ENCODE peak calls at places on chromosomes 6 and 20, in eight cellular contexts. Z, Q, R, Y, W, B, A and K are unnamed samples.

GRCh38 chr6:119587537-119587936 is 238.0 kb upstream of the MAN1A1 start:
- DNase-seq in Z (peak; percentile 44), Q (no peak), R (no peak), Y (peak; percentile 36), W (no peak), B (peak; percentile 69), A (no peak), K (peak; percentile 12)

GRCh38 chr20:57263127-57263609 is 3.3 kb downstream of the BMP7 start:
- DNase-seq in Z (no peak), Q (peak; percentile 69), R (no peak), Y (no peak), W (no peak), B (no peak), A (no peak), K (no peak)

GRCh38 chr6:43869091-43869710 is 99.2 kb downstream of the VEGFA start:
- DNase-seq in Z (no peak), Q (no peak), R (no peak), Y (no peak), W (no peak), B (no peak), A (no peak), K (no peak)

GRCh38 chr6:132715204-132715603 is 1.3 kb upstream of the VNN1 start:
- DNase-seq in Z (peak; percentile 45), Q (peak; percentile 75), R (no peak), Y (peak; percentile 72), W (no peak), B (peak; percentile 86), A (peak; percentile 73), K (peak; percentile 55)

GRCh38 chr6:4666886-4667513 is 109.2 kb upstream of the CDYL start:
- DNase-seq in Z (no peak), Q (no peak), R (no peak), Y (no peak), W (no peak), B (no peak), A (no peak), K (no peak)

GRCh38 chr6:157219201-157220200 is 103.8 kb downstream of the TMEM242 start:
- DNase-seq in Z (peak; percentile 26), Q (no peak), R (no peak), Y (peak; percentile 58), W (no peak), B (peak; percentile 72), A (no peak), K (no peak)

GRCh38 chr6:93806409-93807270 is 387.3 kb upstream of the EPHA7 start:
- DNase-seq in Z (no peak), Q (no peak), R (no peak), Y (no peak), W (no peak), B (no peak), A (no peak), K (no peak)

GRCh38 chr20:33096921-33097320 is 17.5 kb downstream of the BPIFB4 start:
- DNase-seq in Z (no peak), Q (no peak), R (no peak), Y (no peak), W (no peak), B (no peak), A (no peak), K (no peak)

GRCh38 chr20:4916991-4917881 is 84.1 kb downstream of the SLC23A2 start:
- DNase-seq in Z (peak; percentile 74), Q (peak; percentile 24), R (no peak), Y (peak; percentile 23), W (no peak), B (no peak), A (no peak), K (no peak)

GRCh38 chr6:11007715-11008608 is 36.1 kb downstream of the ELOVL2 start:
- DNase-seq in Z (peak; percentile 76), Q (no peak), R (peak; percentile 5), Y (peak; percentile 79), W (no peak), B (peak; percentile 79), A (no peak), K (peak; percentile 63)

GRCh38 chr6:30101939-30102700 is 10.8 kb downstream of the TRIM31 start:
- DNase-seq in Z (peak; percentile 73), Q (peak; percentile 79), R (peak; percentile 38), Y (peak; percentile 93), W (peak; percentile 13), B (peak; percentile 91), A (peak; percentile 92), K (peak; percentile 97)

GRCh38 chr6:160430741-160431140 is 82.6 kb downstream of the SLC22A3 start:
- DNase-seq in Z (no peak), Q (no peak), R (no peak), Y (no peak), W (no peak), B (no peak), A (no peak), K (no peak)